ENCODE peak calls at places on chromosomes 5 and 9, in six cellular contexts. N is tibial nerve, Q is AG08395, K is T47D, M is GM12865, Y is heart left ventricle. Z is an unnamed sample.
A peak's percentile ranks its signal among the peaks of the same experiment; 100 is the strongest.

GRCh38 chr9:121153642-121154041 is 48.0 kb downstream of the RAB14 start:
- DNase-seq in M (no peak), Q (no peak), N (no peak), Y (no peak), K (no peak), Z (no peak)

GRCh38 chr5:14879985-14880589 is 8.5 kb upstream of the ANKH start:
- DNase-seq in Y (no peak), K (no peak), M (no peak), Q (no peak), N (no peak), Z (no peak)

GRCh38 chr9:71446499-71447411 is 321.6 kb downstream of the CEMIP2 start:
- DNase-seq in M (peak; percentile 65), K (peak; percentile 54), Y (peak; percentile 19), Q (peak; percentile 66), N (no peak), Z (no peak)

GRCh38 chr9:88535932-88536324 is 950 bp downstream of the NXNL2 start:
- DNase-seq in K (no peak), Y (no peak), M (no peak), Q (peak; percentile 41), N (peak; percentile 19), Z (no peak)

GRCh38 chr5:5650242-5650641 is 227.8 kb downstream of the ICE1 start:
- DNase-seq in Y (no peak), K (peak; percentile 85), M (no peak), N (no peak), Q (no peak), Z (no peak)

GRCh38 chr9:135547756-135548736 is 2.1 kb downstream of the OBP2A start:
- DNase-seq in Y (no peak), N (no peak), Q (no peak), K (no peak), M (no peak), Z (no peak)

GRCh38 chr5:54535149-54535844 is 17.7 kb downstream of the SNX18 start:
- DNase-seq in K (no peak), Y (no peak), M (no peak), Q (no peak), N (no peak), Z (no peak)

GRCh38 chr5:147845618-147846017 is 14.1 kb upstream of the SPINK1 start:
- DNase-seq in Q (no peak), M (no peak), K (no peak), N (no peak), Y (no peak), Z (no peak)

GRCh38 chr9:87011551-87011950 is 64.2 kb upstream of the GAS1 start:
- DNase-seq in K (no peak), Q (no peak), M (no peak), Y (no peak), N (no peak), Z (no peak)

Z was measured in GM12878.